ENCODE peak calls at places on chromosomes 12 and 14, in nine cellular contexts. R is mammary epithelial cell, I is AG04450, G is GM23338, H is activated B cell treated with CpG ODN at 0.5 μM for 24 hours, Q is spleen, B is cardiac fibroblast, L is left ventricle myocardium inferior, D is glutamatergic neuron. K is an unnamed sample.

GRCh38 chr14:105336477-105337287 is 22.1 kb downstream of the PACS2 start:
- DNase-seq in R (no peak), Q (peak; percentile 84), G (no peak), D (peak; percentile 63), B (no peak), H (no peak), L (no peak), I (no peak), K (no peak)

GRCh38 chr12:113119980-113120669 is 15.4 kb downstream of the RASAL1 start:
- DNase-seq in I (no peak), D (no peak), B (no peak), G (peak; percentile 64), Q (no peak), L (no peak), H (no peak), R (no peak), K (no peak)

GRCh38 chr12:122983789-122984515 is 3.5 kb downstream of the ARL6IP4 start:
- DNase-seq in I (no peak), D (no peak), B (peak; percentile 44), G (no peak), R (no peak), Q (no peak), H (no peak), L (no peak), K (no peak)

GRCh38 chr14:99735189-99736135 is 51.4 kb downstream of the CYP46A1 start:
- DNase-seq in H (no peak), B (no peak), I (no peak), L (peak; percentile 9), G (no peak), Q (peak; percentile 47), D (peak; percentile 11), R (no peak), K (peak; percentile 50)

GRCh38 chr12:123364532-123365140 is at the start of gene SBNO1:
- DNase-seq in I (peak; percentile 74), R (peak; percentile 84), B (peak; percentile 93), L (peak; percentile 91), H (peak; percentile 91), Q (peak; percentile 95), G (peak; percentile 89), D (peak; percentile 89), K (peak; percentile 90)

GRCh38 chr12:101616027-101616494 is 21.3 kb downstream of the MYBPC1 start:
- DNase-seq in H (no peak), G (no peak), R (peak; percentile 23), Q (no peak), I (no peak), L (no peak), D (no peak), B (peak; percentile 11), K (no peak)

GRCh38 chr12:88591343-88591742 is 11.1 kb upstream of the KITLG start:
- DNase-seq in B (no peak), Q (no peak), L (no peak), D (no peak), R (no peak), H (no peak), G (no peak), I (no peak), K (no peak)

GRCh38 chr14:31070431-31070830 is 44.3 kb upstream of the STRN3 start:
- DNase-seq in R (peak; percentile 83), G (no peak), B (peak; percentile 91), D (no peak), I (peak; percentile 78), H (no peak), Q (no peak), L (no peak), K (no peak)

GRCh38 chr12:22539055-22539454 is 5.3 kb downstream of the C2CD5 start:
- DNase-seq in H (no peak), G (no peak), L (no peak), Q (no peak), D (no peak), R (no peak), I (no peak), B (no peak), K (no peak)

GRCh38 chr14:61321385-61322010 is at the start of gene PRKCH:
- DNase-seq in G (peak; percentile 82), B (peak; percentile 62), D (peak; percentile 50), Q (peak; percentile 94), L (peak; percentile 73), R (peak; percentile 76), I (no peak), H (peak; percentile 42), K (no peak)

GRCh38 chr14:70664698-70665447 is 23.2 kb downstream of the TTC9 start:
- DNase-seq in I (no peak), H (no peak), R (no peak), G (no peak), L (no peak), B (no peak), D (no peak), Q (no peak), K (no peak)

GRCh38 chr12:131592972-131593371 is 117.9 kb upstream of the SFSWAP start:
- DNase-seq in G (no peak), L (no peak), H (no peak), Q (no peak), I (no peak), D (peak; percentile 0), R (no peak), B (no peak), K (no peak)

GRCh38 chr14:63486729-63487128 is 56.4 kb downstream of the PPP2R5E start:
- DNase-seq in H (no peak), I (no peak), Q (no peak), D (no peak), G (no peak), L (no peak), R (no peak), B (no peak), K (no peak)

GRCh38 chr12:80056845-80057244 is 42.5 kb upstream of the OTOGL start:
- DNase-seq in D (no peak), Q (no peak), L (no peak), G (no peak), B (peak; percentile 90), I (no peak), R (no peak), H (no peak), K (no peak)

GRCh38 chr14:91117960-91118359 is 4.1 kb downstream of the DGLUCY start:
- DNase-seq in B (no peak), L (no peak), I (no peak), R (no peak), H (no peak), Q (peak; percentile 7), G (peak; percentile 46), D (no peak), K (no peak)

DNA sequence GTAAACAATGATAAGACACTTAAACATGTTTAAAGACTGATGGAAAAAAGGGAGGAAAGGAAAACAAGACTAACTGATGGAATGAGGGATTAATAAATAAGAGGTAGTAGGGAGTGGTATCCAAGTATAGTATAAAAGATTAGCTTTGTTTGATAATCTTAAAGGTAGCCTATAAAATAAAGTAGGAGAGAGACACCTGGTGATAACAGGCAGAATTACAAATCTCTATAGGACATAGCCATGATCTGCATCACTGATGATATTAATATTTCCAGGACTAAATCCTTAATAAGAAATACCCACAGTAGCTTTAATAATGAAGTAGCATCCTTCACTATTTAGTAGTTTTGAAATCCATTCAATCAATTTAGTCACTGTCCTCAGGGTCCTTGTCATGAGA is 30.4 kb downstream of the DLGAP5 start:
- DNase-seq in B (peak; percentile 65), L (no peak), I (no peak), R (peak; percentile 17), G (no peak), H (no peak), Q (no peak), D (no peak), K (no peak)
- TF ChIP-seq CTCF in B (peak; percentile 40), L (peak; percentile 76), I (peak; percentile 64), R (peak; percentile 61), G (no peak), H (no peak), Q (peak; percentile 67), D (no peak), K (peak; percentile 88)

DNA sequence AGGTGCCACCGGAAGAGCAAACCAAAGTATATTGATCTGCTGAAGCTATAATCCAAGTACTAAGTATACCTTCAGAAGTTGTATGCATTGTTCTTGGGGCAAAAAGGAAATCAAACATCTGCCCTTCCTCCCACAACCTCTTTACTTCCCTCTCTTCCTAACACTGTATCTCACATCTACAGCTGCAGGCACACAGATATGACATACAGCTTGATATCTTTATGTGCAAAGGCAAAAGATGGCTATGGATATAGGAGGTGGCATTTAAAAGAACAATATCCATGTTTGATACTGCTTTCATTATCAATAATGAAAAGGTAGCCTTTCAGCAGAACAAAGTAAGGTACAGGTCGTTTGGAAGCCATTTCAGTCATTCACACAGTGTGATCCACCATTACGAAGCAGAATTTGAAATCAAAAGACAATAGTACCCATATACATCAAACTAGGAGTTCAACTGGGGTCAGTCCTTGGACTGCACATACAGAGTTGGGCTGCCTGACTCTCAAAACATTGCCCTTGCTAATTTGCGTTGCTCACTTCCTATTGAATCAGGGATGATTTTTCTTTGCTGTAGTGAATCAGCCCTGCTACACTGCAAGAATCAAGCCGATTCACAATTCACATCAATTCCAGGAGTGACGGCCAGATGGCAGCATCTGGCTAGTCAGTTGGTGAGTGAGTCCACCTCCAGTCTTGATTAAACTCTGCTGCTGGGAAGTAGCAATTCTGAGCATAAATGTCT is 8.9 kb downstream of the ANG start:
- DNase-seq in D (peak; percentile 79), R (peak; percentile 69), B (peak; percentile 82), G (peak; percentile 77), Q (peak; percentile 82), I (no peak), L (peak; percentile 39), H (peak; percentile 56), K (no peak)
- TF ChIP-seq CTCF in D (peak; percentile 58), R (peak; percentile 81), B (peak; percentile 72), G (peak; percentile 88), Q (peak; percentile 86), I (peak; percentile 78), L (peak; percentile 86), H (peak; percentile 94), K (peak; percentile 90)

GRCh38 chr12:92426346-92426745 is 276.4 kb upstream of the PLEKHG7 start:
- DNase-seq in Q (no peak), B (no peak), G (no peak), I (no peak), H (no peak), R (no peak), D (no peak), L (no peak), K (no peak)

GRCh38 chr12:92436847-92437246 is 265.9 kb upstream of the PLEKHG7 start:
- DNase-seq in B (no peak), L (no peak), R (no peak), G (no peak), D (no peak), Q (no peak), H (no peak), I (no peak), K (no peak)

GRCh38 chr12:92434607-92435025 is 268.2 kb upstream of the PLEKHG7 start:
- DNase-seq in G (no peak), R (no peak), Q (no peak), L (no peak), B (no peak), I (no peak), H (no peak), D (no peak), K (no peak)

GRCh38 chr12:92432724-92433281 is 270.0 kb upstream of the PLEKHG7 start:
- DNase-seq in G (no peak), Q (no peak), L (no peak), I (no peak), R (no peak), H (no peak), D (no peak), B (no peak), K (no peak)

GRCh38 chr12:92431146-92431545 is 271.6 kb upstream of the PLEKHG7 start:
- DNase-seq in L (no peak), R (no peak), B (no peak), G (peak; percentile 32), D (no peak), H (peak; percentile 27), I (no peak), Q (peak; percentile 84), K (no peak)
- TF ChIP-seq CTCF in L (no peak), R (no peak), B (no peak), G (peak; percentile 35), D (no peak), H (no peak), I (no peak), Q (peak; percentile 16), K (no peak)

GRCh38 chr12:52993558-52993869 is 12.7 kb upstream of the EIF4B start:
- DNase-seq in R (no peak), I (no peak), Q (no peak), B (no peak), L (no peak), G (peak; percentile 12), H (no peak), D (no peak), K (no peak)
- TF ChIP-seq CTCF in R (no peak), I (no peak), Q (no peak), B (no peak), L (no peak), G (no peak), H (no peak), D (no peak), K (no peak)

K was measured in chondrocyte.